ENCODE peak calls at places on chromosomes 13 and 19, in eight cellular contexts. One of them, this sample, is unnamed.

GRCh38 chr19:15466851-15467733 is 2.7 kb upstream of the RASAL3 start:
- DNase-seq in iris pigment epithelial cell: peak
- DNase-seq in fibroblast of lung: peak
- DNase-seq in astrocyte of the hippocampus: no peak
- DNase-seq in fibroblast of pulmonary artery: peak
- DNase-seq in testis: no peak
- DNase-seq in ELR: peak
- DNase-seq in neural crest cell: no peak
- DNase-seq in this sample: no peak

GRCh38 chr13:55013051-55013450 is 1984.4 kb downstream of the OLFM4 start:
- DNase-seq in iris pigment epithelial cell: no peak
- DNase-seq in fibroblast of lung: no peak
- DNase-seq in astrocyte of the hippocampus: no peak
- DNase-seq in fibroblast of pulmonary artery: no peak
- DNase-seq in testis: no peak
- DNase-seq in ELR: no peak
- DNase-seq in neural crest cell: no peak
- DNase-seq in this sample: no peak

GRCh38 chr19:18674616-18675015 is 8.9 kb upstream of the CRTC1 start:
- DNase-seq in iris pigment epithelial cell: no peak
- DNase-seq in fibroblast of lung: peak
- DNase-seq in astrocyte of the hippocampus: no peak
- DNase-seq in fibroblast of pulmonary artery: no peak
- DNase-seq in testis: no peak
- DNase-seq in ELR: peak
- DNase-seq in neural crest cell: no peak
- DNase-seq in this sample: no peak

GRCh38 chr13:42477588-42478190 is 96.3 kb upstream of the TNFSF11 start:
- DNase-seq in iris pigment epithelial cell: peak
- DNase-seq in fibroblast of lung: no peak
- DNase-seq in astrocyte of the hippocampus: peak
- DNase-seq in fibroblast of pulmonary artery: no peak
- DNase-seq in testis: no peak
- DNase-seq in ELR: no peak
- DNase-seq in neural crest cell: no peak
- DNase-seq in this sample: no peak

GRCh38 chr13:33682020-33682564 is 135.9 kb upstream of the RFC3 start:
- DNase-seq in iris pigment epithelial cell: no peak
- DNase-seq in fibroblast of lung: no peak
- DNase-seq in astrocyte of the hippocampus: no peak
- DNase-seq in fibroblast of pulmonary artery: no peak
- DNase-seq in testis: no peak
- DNase-seq in ELR: no peak
- DNase-seq in neural crest cell: no peak
- DNase-seq in this sample: no peak

GRCh38 chr19:45403272-45403671 is 1.6 kb downstream of the PPP1R13L start:
- DNase-seq in iris pigment epithelial cell: no peak
- DNase-seq in fibroblast of lung: no peak
- DNase-seq in astrocyte of the hippocampus: no peak
- DNase-seq in fibroblast of pulmonary artery: no peak
- DNase-seq in testis: no peak
- DNase-seq in ELR: no peak
- DNase-seq in neural crest cell: no peak
- DNase-seq in this sample: no peak

GRCh38 chr19:8456064-8456463 is 11.3 kb downstream of the HNRNPM start:
- DNase-seq in iris pigment epithelial cell: no peak
- DNase-seq in fibroblast of lung: no peak
- DNase-seq in astrocyte of the hippocampus: no peak
- DNase-seq in fibroblast of pulmonary artery: no peak
- DNase-seq in testis: no peak
- DNase-seq in ELR: peak
- DNase-seq in neural crest cell: no peak
- DNase-seq in this sample: peak

GRCh38 chr13:37863708-37864107 is 5.9 kb downstream of the TRPC4 start:
- DNase-seq in iris pigment epithelial cell: no peak
- DNase-seq in fibroblast of lung: no peak
- DNase-seq in astrocyte of the hippocampus: no peak
- DNase-seq in fibroblast of pulmonary artery: no peak
- DNase-seq in testis: no peak
- DNase-seq in ELR: no peak
- DNase-seq in neural crest cell: no peak
- DNase-seq in this sample: no peak

GRCh38 chr19:54062643-54063042 is 1.1 kb downstream of the VSTM1 start:
- DNase-seq in iris pigment epithelial cell: no peak
- DNase-seq in fibroblast of lung: no peak
- DNase-seq in astrocyte of the hippocampus: no peak
- DNase-seq in fibroblast of pulmonary artery: no peak
- DNase-seq in testis: no peak
- DNase-seq in ELR: no peak
- DNase-seq in neural crest cell: no peak
- DNase-seq in this sample: no peak

GRCh38 chr19:44992336-44993163 is 8.7 kb upstream of the RELB start:
- DNase-seq in iris pigment epithelial cell: no peak
- DNase-seq in fibroblast of lung: no peak
- DNase-seq in astrocyte of the hippocampus: no peak
- DNase-seq in fibroblast of pulmonary artery: no peak
- DNase-seq in testis: no peak
- DNase-seq in ELR: no peak
- DNase-seq in neural crest cell: no peak
- DNase-seq in this sample: no peak

GRCh38 chr19:1079566-1080111 is 12.7 kb downstream of the ARHGAP45 start:
- DNase-seq in iris pigment epithelial cell: no peak
- DNase-seq in fibroblast of lung: no peak
- DNase-seq in astrocyte of the hippocampus: no peak
- DNase-seq in fibroblast of pulmonary artery: no peak
- DNase-seq in testis: no peak
- DNase-seq in ELR: no peak
- DNase-seq in neural crest cell: no peak
- DNase-seq in this sample: peak

GRCh38 chr19:3033595-3034193 is 4.6 kb upstream of the TLE2 start:
- DNase-seq in iris pigment epithelial cell: no peak
- DNase-seq in fibroblast of lung: no peak
- DNase-seq in astrocyte of the hippocampus: no peak
- DNase-seq in fibroblast of pulmonary artery: no peak
- DNase-seq in testis: no peak
- DNase-seq in ELR: peak
- DNase-seq in neural crest cell: no peak
- DNase-seq in this sample: no peak

GRCh38 chr13:63433546-63434150 is 2018.0 kb upstream of the PCDH20 start:
- DNase-seq in iris pigment epithelial cell: peak
- DNase-seq in fibroblast of lung: peak
- DNase-seq in astrocyte of the hippocampus: no peak
- DNase-seq in fibroblast of pulmonary artery: peak
- DNase-seq in testis: no peak
- DNase-seq in ELR: peak
- DNase-seq in neural crest cell: no peak
- DNase-seq in this sample: no peak

GRCh38 chr13:94641432-94641941 is 39.8 kb downstream of the GPR180 start:
- DNase-seq in iris pigment epithelial cell: peak
- DNase-seq in fibroblast of lung: peak
- DNase-seq in astrocyte of the hippocampus: peak
- DNase-seq in fibroblast of pulmonary artery: peak
- DNase-seq in testis: no peak
- DNase-seq in ELR: peak
- DNase-seq in neural crest cell: no peak
- DNase-seq in this sample: no peak

This sample was measured in BE2C.